ENCODE peak calls at places on chromosomes 4 and X, in seven cellular contexts. T, Z, D, A, I, S and N are unnamed samples.

GRCh38 chr4:15416357-15417327 is 11.2 kb upstream of the C1QTNF7 start:
- DNase-seq in D (no peak), Z (no peak), S (no peak), T (no peak), A (no peak), I (no peak), N (no peak)

GRCh38 chrX:119427024-119427794 is 28.1 kb downstream of the SLC25A43 start:
- DNase-seq in T (peak), Z (no peak), A (no peak), S (peak), D (no peak), I (no peak), N (no peak)

GRCh38 chrX:10156199-10157031 is at the start of gene CLCN4:
- DNase-seq in D (peak), T (peak), S (no peak), I (no peak), A (no peak), Z (peak), N (no peak)

GRCh38 chrX:39809326-39809725 is 288.4 kb downstream of the BCOR start:
- DNase-seq in T (no peak), D (no peak), A (no peak), I (no peak), Z (peak), S (no peak), N (no peak)

GRCh38 chrX:141632124-141632523 is 42.6 kb downstream of the SPANXA2 start:
- DNase-seq in I (no peak), Z (no peak), D (no peak), T (no peak), A (no peak), S (no peak), N (no peak)

GRCh38 chr4:75469896-75470295 is 44.3 kb downstream of the RCHY1 start:
- DNase-seq in S (no peak), Z (no peak), T (no peak), D (no peak), A (no peak), I (no peak), N (no peak)

GRCh38 chr4:121551271-121551670 is 145.5 kb downstream of the ANXA5 start:
- DNase-seq in S (no peak), D (no peak), I (no peak), T (no peak), A (no peak), Z (no peak), N (no peak)

GRCh38 chr4:7769936-7770674 is 169.6 kb downstream of the AFAP1 start:
- DNase-seq in I (no peak), S (no peak), Z (peak), A (no peak), T (no peak), D (no peak), N (no peak)

GRCh38 chrX:116238866-116239265 is 68.3 kb downstream of the AGTR2 start:
- DNase-seq in A (no peak), D (no peak), Z (no peak), T (no peak), S (no peak), I (no peak), N (no peak)

GRCh38 chr4:85913925-85914694 is 439.2 kb downstream of the ARHGAP24 start:
- DNase-seq in D (no peak), S (no peak), I (no peak), A (no peak), T (no peak), Z (no peak), N (no peak)

GRCh38 chrX:9682456-9682855 is 83.2 kb downstream of the GPR143 start:
- DNase-seq in D (no peak), Z (peak), T (peak), A (no peak), S (no peak), I (no peak), N (no peak)

GRCh38 chr4:8266508-8266907 is 3.0 kb upstream of the HTRA3 start:
- DNase-seq in I (no peak), S (no peak), T (no peak), D (no peak), Z (no peak), A (no peak), N (no peak)

GRCh38 chrX:84133023-84133422 is 55.0 kb downstream of the RPS6KA6 start:
- DNase-seq in I (no peak), A (no peak), D (no peak), Z (no peak), T (no peak), S (no peak), N (no peak)

GRCh38 chrX:53084043-53084570 is 1.9 kb downstream of the TSPYL2 start:
- DNase-seq in D (no peak), S (no peak), I (no peak), Z (no peak), A (no peak), T (no peak), N (no peak)

GRCh38 chr4:83603130-83603529 is 67.2 kb downstream of the GPAT3 start:
- DNase-seq in T (no peak), Z (no peak), I (peak), D (no peak), S (no peak), A (no peak), N (no peak)

GRCh38 chr4:168707205-168707604 is 210.4 kb downstream of the PALLD start:
- DNase-seq in S (no peak), T (no peak), I (no peak), D (no peak), Z (no peak), A (no peak), N (no peak)

GRCh38 chrX:30586516-30586915 is 8.9 kb upstream of the TASL start:
- DNase-seq in D (no peak), A (no peak), S (no peak), T (no peak), Z (no peak), I (no peak), N (no peak)

GRCh38 chr4:536351-536972 is 37.5 kb downstream of the PIGG start:
- DNase-seq in S (no peak), I (no peak), T (no peak), A (no peak), D (no peak), Z (no peak), N (no peak)

GRCh38 chrX:65752294-65752693 is 84.8 kb downstream of the MSN start:
- DNase-seq in S (no peak), A (no peak), T (no peak), D (no peak), I (no peak), Z (no peak), N (no peak)

GRCh38 chr4:128386761-128387599 is 99.4 kb upstream of the PGRMC2 start:
- DNase-seq in I (no peak), A (peak), T (peak), D (peak), Z (peak), S (peak), N (peak)

GRCh38 chr4:136810626-136811025 is 721.7 kb downstream of the PCDH18 start:
- DNase-seq in D (no peak), T (no peak), S (no peak), Z (no peak), I (no peak), A (no peak), N (no peak)

GRCh38 chrX:115260330-115260729 is 26.4 kb upstream of the LRCH2 start:
- DNase-seq in D (no peak), Z (no peak), I (no peak), T (no peak), S (no peak), A (no peak), N (no peak)

GRCh38 chrX:87518504-87518903 is 902 bp downstream of the KLHL4 start:
- DNase-seq in D (no peak), I (no peak), S (no peak), Z (peak), A (no peak), T (no peak), N (no peak)

GRCh38 chr4:122826596-122827257 is at the start of gene FGF2:
- DNase-seq in Z (peak), D (no peak), S (peak), T (peak), A (peak), I (no peak), N (no peak)

GRCh38 chr4:122824616-122825015 is 2.0 kb upstream of the FGF2 start:
- DNase-seq in D (no peak), A (no peak), S (no peak), I (no peak), T (no peak), Z (peak), N (no peak)

GRCh38 chr4:122826000-122826595 is 533 bp upstream of the FGF2 start:
- DNase-seq in D (no peak), S (no peak), A (no peak), T (no peak), I (no peak), Z (peak), N (no peak)

GRCh38 chr4:122827899-122828601 is 1.4 kb downstream of the FGF2 start:
- DNase-seq in A (peak), I (no peak), D (no peak), S (peak), Z (peak), T (peak), N (no peak)

DNA sequence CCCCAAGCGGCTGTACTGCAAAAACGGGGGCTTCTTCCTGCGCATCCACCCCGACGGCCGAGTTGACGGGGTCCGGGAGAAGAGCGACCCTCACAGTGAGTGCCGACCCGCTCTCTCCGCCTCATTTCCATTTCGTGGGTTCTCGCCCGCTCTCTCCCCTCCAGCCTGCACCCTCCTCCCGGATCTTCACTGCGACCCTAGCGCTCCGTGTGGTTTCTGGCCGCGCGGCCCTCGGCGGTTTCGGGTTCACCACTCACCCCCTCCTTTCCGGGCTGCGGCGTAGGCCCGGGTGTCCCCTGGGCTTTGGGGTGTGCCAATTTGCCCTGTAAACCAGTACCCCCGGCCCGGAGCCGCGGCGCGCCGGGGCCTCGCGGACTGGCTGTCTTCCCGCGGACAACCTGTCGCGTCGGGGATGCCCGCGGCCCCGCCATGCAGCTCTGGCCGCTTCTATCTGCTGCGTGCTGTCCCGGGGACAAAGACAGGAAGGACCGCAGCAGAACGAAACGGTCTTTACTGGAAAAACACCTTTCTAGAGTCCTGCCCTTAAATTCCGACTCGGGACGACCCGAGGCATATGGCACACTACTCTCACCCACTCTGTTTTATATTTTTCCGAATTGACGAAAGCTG is 742 bp downstream of the FGF2 start:
- DNase-seq in D (no peak), Z (peak), T (peak), S (peak), I (no peak), A (peak), N (no peak)
- TF ChIP-seq POLR2AphosphoS5 in D (no peak), Z (no peak), T (no peak), S (peak), I (no peak), A (no peak), N (no peak)

GRCh38 chrX:17038681-17039161 is 92.3 kb downstream of the REPS2 start:
- DNase-seq in S (no peak), D (no peak), Z (peak), I (no peak), A (no peak), T (peak), N (no peak)
- TF ChIP-seq POLR2AphosphoS5 in S (no peak), D (no peak), Z (no peak), I (no peak), A (no peak), T (peak), N (no peak)

DNA sequence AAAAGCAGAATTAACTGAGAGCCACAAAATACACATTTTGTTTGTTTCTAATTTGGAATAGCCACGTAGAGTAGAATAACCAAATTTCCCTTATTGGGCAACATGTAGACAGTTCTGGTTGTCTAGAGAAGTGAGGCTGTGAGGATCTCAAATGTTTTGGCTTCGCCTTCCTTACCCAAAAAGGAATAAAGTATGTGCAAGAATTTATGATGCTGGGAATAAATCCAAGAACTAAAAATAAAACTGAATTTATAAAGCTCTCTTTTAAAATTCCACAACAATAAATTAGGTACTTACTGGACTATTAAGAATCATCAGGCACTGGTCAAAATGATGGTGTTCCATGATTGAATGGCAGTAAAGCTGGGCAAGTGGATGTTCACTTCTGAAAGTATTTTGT is 117.9 kb downstream of the PDE5A start:
- DNase-seq in S (no peak), D (no peak), A (no peak), Z (no peak), I (no peak), T (no peak), N (no peak)
- TF ChIP-seq POLR2AphosphoS5 in S (no peak), D (no peak), A (no peak), Z (no peak), I (no peak), T (peak), N (no peak)

GRCh38 chrX:104165894-104166734 is at the start of gene FAM199X:
- DNase-seq in D (peak), T (peak), S (peak), Z (peak), I (no peak), A (peak), N (peak)
- TF ChIP-seq POLR2AphosphoS5 in D (peak), T (no peak), S (peak), Z (peak), I (peak), A (no peak), N (peak)

GRCh38 chr4:88591787-88592599 is at the start of gene HERC3:
- DNase-seq in T (peak), I (no peak), A (peak), Z (peak), D (peak), S (peak), N (no peak)
- TF ChIP-seq POLR2AphosphoS5 in T (peak), I (no peak), A (peak), Z (peak), D (peak), S (no peak), N (no peak)

GRCh38 chrX:129843459-129844306 is at the start of gene ZDHHC9:
- DNase-seq in S (peak), D (peak), Z (peak), I (peak), A (peak), T (peak), N (peak)
- TF ChIP-seq POLR2AphosphoS5 in S (no peak), D (peak), Z (peak), I (no peak), A (no peak), T (peak), N (peak)

GRCh38 chr4:57553695-57554094 is 443.5 kb upstream of the IGFBP7 start:
- DNase-seq in S (no peak), T (no peak), A (no peak), D (no peak), I (no peak), Z (no peak), N (no peak)
- TF ChIP-seq POLR2AphosphoS5 in S (no peak), T (no peak), A (no peak), D (no peak), I (no peak), Z (no peak), N (no peak)

DNA sequence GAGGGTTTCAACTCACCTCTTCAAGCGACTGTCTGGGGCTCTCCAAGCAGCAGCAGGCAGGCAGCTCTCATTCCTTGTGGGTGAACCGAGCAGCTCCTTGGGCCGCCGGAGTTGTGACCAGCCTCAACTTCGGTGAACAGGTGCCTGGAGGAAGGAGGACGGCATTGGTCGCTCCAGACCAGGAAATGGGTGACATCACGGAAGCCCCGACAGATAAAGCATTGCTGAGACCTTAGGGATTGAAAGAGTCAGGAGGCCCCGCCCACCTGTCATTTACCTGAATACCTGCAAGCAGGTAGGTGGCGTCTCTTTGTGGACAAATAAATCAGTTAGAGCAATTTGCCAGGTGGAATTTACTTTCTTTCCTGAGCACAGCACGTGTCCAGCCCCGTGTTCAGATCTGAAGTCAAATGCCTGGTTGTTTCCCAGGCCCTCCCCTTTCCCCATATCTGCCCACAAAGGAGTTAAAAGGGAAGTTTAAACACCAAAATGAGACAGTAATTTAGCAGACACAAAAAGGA is at the start of gene LNX1:
- DNase-seq in A (peak), I (no peak), D (peak), T (peak), Z (no peak), S (peak), N (no peak)
- TF ChIP-seq POLR2AphosphoS5 in A (no peak), I (no peak), D (peak), T (peak), Z (no peak), S (no peak), N (no peak)

DNA sequence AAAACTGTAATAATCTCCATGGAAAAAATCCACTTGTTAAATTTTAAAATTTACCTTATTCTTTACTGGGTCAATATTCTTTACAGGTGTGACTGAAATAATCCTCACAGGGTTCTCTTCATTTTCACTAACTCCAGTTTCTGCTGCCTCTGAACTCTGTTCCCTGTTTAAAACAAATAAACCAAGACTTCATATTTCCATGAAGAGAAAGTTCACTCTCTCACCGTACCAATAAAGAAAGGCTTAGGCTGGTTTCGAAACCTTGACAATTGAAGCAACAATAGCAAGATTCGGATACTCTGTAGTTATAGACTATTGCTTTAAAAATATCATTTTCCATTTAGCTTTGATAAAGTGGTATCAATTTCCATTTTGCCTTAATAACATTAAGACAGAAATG is 135.8 kb downstream of the PDS5A start:
- DNase-seq in I (no peak), D (no peak), A (no peak), T (no peak), S (no peak), Z (no peak), N (no peak)
- TF ChIP-seq POLR2AphosphoS5 in I (no peak), D (no peak), A (no peak), T (no peak), S (no peak), Z (no peak), N (no peak)